ENCODE peak calls at places on chromosomes 13 and 19, in six cellular contexts. H is upper lobe of right lung, B is AG09309, U is breast epithelium, P is HepG2, J is BJ. Q is an unnamed sample.
A peak's percentile ranks its signal among the peaks of the same experiment; 100 is the strongest.

GRCh38 chr13:46639033-46639981 is 86.3 kb downstream of the LRCH1 start:
- DNase-seq in H (no peak), B (no peak), U (no peak), P (peak; percentile 20), J (no peak), Q (no peak)

GRCh38 chr13:84873951-84874350 is 925.3 kb downstream of the SLITRK6 start:
- DNase-seq in H (no peak), B (no peak), U (no peak), P (no peak), J (no peak), Q (no peak)

GRCh38 chr19:22545751-22546150 is 88.4 kb upstream of the ZNF492 start:
- DNase-seq in H (no peak), B (no peak), U (peak; percentile 70), P (peak; percentile 3), J (no peak), Q (no peak)

GRCh38 chr13:39777527-39778061 is 122.1 kb downstream of the COG6 start:
- DNase-seq in H (no peak), B (peak; percentile 87), U (no peak), P (no peak), J (peak; percentile 52), Q (peak; percentile 31)

GRCh38 chr13:22278336-22278929 is 607.6 kb downstream of the FGF9 start:
- DNase-seq in H (no peak), B (no peak), U (no peak), P (peak; percentile 2), J (no peak), Q (no peak)

GRCh38 chr19:47097396-47098217 is 16.0 kb downstream of the ZC3H4 start:
- DNase-seq in H (no peak), B (no peak), U (no peak), P (no peak), J (no peak), Q (peak; percentile 63)

GRCh38 chr19:7507884-7508283 is 8.0 kb upstream of the ZNF358 start:
- DNase-seq in H (peak; percentile 89), B (no peak), U (no peak), P (peak; percentile 26), J (no peak), Q (peak; percentile 85)

GRCh38 chr19:17243854-17244617 is 1.7 kb downstream of the NR2F6 start:
- DNase-seq in H (peak; percentile 80), B (no peak), U (no peak), P (peak; percentile 51), J (no peak), Q (peak; percentile 74)

GRCh38 chr13:110092869-110093268 is 214.1 kb downstream of the COL4A1 start:
- DNase-seq in H (no peak), B (no peak), U (no peak), P (no peak), J (no peak), Q (no peak)

GRCh38 chr19:49361438-49362047 is 673 bp downstream of the TEAD2 start:
- DNase-seq in H (peak; percentile 88), B (peak; percentile 16), U (peak; percentile 86), P (peak; percentile 70), J (peak; percentile 32), Q (peak; percentile 90)

GRCh38 chr13:101127741-101128353 is 288.5 kb downstream of the NALCN start:
- DNase-seq in H (no peak), B (no peak), U (no peak), P (peak; percentile 33), J (no peak), Q (no peak)

GRCh38 chr19:58294743-58295374 is 10.3 kb upstream of the ERVK3-1 start:
- DNase-seq in H (no peak), B (no peak), U (no peak), P (no peak), J (no peak), Q (no peak)

GRCh38 chr13:84207509-84207908 is 325.2 kb upstream of the SLITRK1 start:
- DNase-seq in H (no peak), B (no peak), U (no peak), P (no peak), J (no peak), Q (no peak)

GRCh38 chr19:18306903-18307681 is 15.8 kb downstream of the LSM4 start:
- DNase-seq in H (no peak), B (no peak), U (no peak), P (no peak), J (no peak), Q (no peak)
- TF ChIP-seq CTCF in H (no peak), B (no peak), U (no peak), P (peak; percentile 17), J (no peak), Q (no peak)

DNA sequence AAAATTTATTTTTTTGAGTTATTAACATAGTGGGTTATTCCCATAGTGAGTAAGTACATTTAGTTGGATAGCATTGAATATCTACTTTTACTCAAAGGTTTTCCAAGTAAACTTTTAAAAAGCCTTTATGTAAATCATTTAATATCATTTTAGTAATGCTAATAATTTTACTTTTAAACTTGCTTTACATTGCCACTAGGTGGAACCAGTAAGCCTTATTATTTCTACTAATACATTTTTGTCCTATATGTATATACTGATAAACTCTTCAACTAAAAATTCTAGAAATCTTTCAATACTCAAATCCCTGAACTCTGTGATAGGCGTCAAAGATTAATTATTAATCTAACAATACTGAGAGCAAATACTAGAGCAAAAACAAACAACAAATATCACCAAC is 1709.2 kb upstream of the PCDH20 start:
- DNase-seq in H (no peak), B (no peak), U (no peak), P (peak; percentile 5), J (no peak), Q (no peak)
- TF ChIP-seq CTCF in H (peak; percentile 41), B (peak; percentile 20), U (no peak), P (no peak), J (peak; percentile 23), Q (peak; percentile 14)

GRCh38 chr13:77815330-77815729 is 103.3 kb downstream of the EDNRB start:
- DNase-seq in H (no peak), B (no peak), U (no peak), P (no peak), J (no peak), Q (no peak)

GRCh38 chr13:77820431-77821149 is 98.0 kb downstream of the EDNRB start:
- DNase-seq in H (no peak), B (no peak), U (no peak), P (no peak), J (no peak), Q (no peak)
- TF ChIP-seq CTCF in H (no peak), B (no peak), U (no peak), P (no peak), J (no peak), Q (no peak)

GRCh38 chr13:87810920-87811344 is 139.8 kb downstream of the SLITRK5 start:
- DNase-seq in H (peak; percentile 39), B (no peak), U (no peak), P (no peak), J (no peak), Q (no peak)
- TF ChIP-seq CTCF in H (no peak), B (no peak), U (no peak), P (no peak), J (no peak), Q (no peak)

Q was measured in heart left ventricle.